ENCODE peak calls at places on chromosomes 16 and 17, in seven cellular contexts. Y is GM12878, A is SK-N-SH, P is HCT116, S is H1, J is K562, E is HepG2. B is an unnamed sample.

GRCh38 chr17:71922439-71922838 is 198.4 kb upstream of the SOX9 start:
- DNase-seq in Y (peak; percentile 20), A (no peak), P (no peak), S (no peak), J (no peak), E (no peak), B (peak; percentile 19)

GRCh38 chr16:72905581-72905980 is 142.3 kb downstream of the ZFHX3 start:
- DNase-seq in Y (no peak), A (no peak), P (no peak), S (no peak), J (no peak), E (no peak), B (no peak)

GRCh38 chr17:17179371-17179827 is 26.7 kb downstream of the PLD6 start:
- DNase-seq in Y (peak; percentile 30), A (no peak), P (no peak), S (no peak), J (no peak), E (no peak), B (no peak)

GRCh38 chr16:89722392-89723278 is 1.3 kb downstream of the ZNF276 start:
- DNase-seq in Y (no peak), A (no peak), P (peak; percentile 56), S (no peak), J (no peak), E (no peak), B (peak; percentile 78)

GRCh38 chr17:37779554-37779953 is 34.7 kb upstream of the HNF1B start:
- DNase-seq in Y (no peak), A (no peak), P (no peak), S (no peak), J (no peak), E (no peak), B (no peak)

GRCh38 chr17:20948984-20949777 is 93.6 kb downstream of the USP22 start:
- DNase-seq in Y (no peak), A (no peak), P (no peak), S (no peak), J (no peak), E (no peak), B (no peak)

GRCh38 chr16:89912143-89912542 is 6.5 kb upstream of the MC1R start:
- DNase-seq in Y (no peak), A (no peak), P (no peak), S (no peak), J (no peak), E (no peak), B (no peak)

GRCh38 chr17:73191443-73192218 is 1.2 kb upstream of the COG1 start:
- DNase-seq in Y (no peak), A (peak; percentile 84), P (peak; percentile 80), S (no peak), J (peak; percentile 61), E (peak; percentile 77), B (peak; percentile 71)

GRCh38 chr16:86090461-86091170 is 191.7 kb downstream of the IRF8 start:
- DNase-seq in Y (no peak), A (no peak), P (no peak), S (no peak), J (no peak), E (no peak), B (no peak)

GRCh38 chr17:38317081-38317480 is 20.1 kb downstream of the MRPL45 start:
- DNase-seq in Y (no peak), A (no peak), P (no peak), S (no peak), J (no peak), E (no peak), B (no peak)

GRCh38 chr17:258045-258734 is 76.7 kb upstream of the DOC2B start:
- DNase-seq in Y (no peak), A (no peak), P (no peak), S (no peak), J (no peak), E (no peak), B (no peak)

GRCh38 chr16:3601614-3602319 is 9.6 kb downstream of the SLX4 start:
- DNase-seq in Y (no peak), A (no peak), P (no peak), S (no peak), J (no peak), E (no peak), B (no peak)

GRCh38 chr17:78343433-78344201 is 16.3 kb downstream of the SOCS3 start:
- DNase-seq in Y (no peak), A (no peak), P (no peak), S (no peak), J (no peak), E (no peak), B (no peak)

GRCh38 chr16:58661199-58661830 is 23.3 kb downstream of the SLC38A7 start:
- DNase-seq in Y (no peak), A (peak; percentile 78), P (peak; percentile 78), S (peak; percentile 19), J (peak; percentile 53), E (peak; percentile 85), B (peak; percentile 85)

GRCh38 chr16:72819345-72819744 is 228.6 kb downstream of the ZFHX3 start:
- DNase-seq in Y (no peak), A (no peak), P (no peak), S (no peak), J (no peak), E (no peak), B (no peak)

GRCh38 chr17:35514561-35514960 is 22.9 kb downstream of the SLFN12L start:
- DNase-seq in Y (no peak), A (no peak), P (no peak), S (no peak), J (no peak), E (no peak), B (no peak)

GRCh38 chr17:74349120-74349519 is 12.5 kb downstream of the BTBD17 start:
- DNase-seq in Y (no peak), A (peak; percentile 37), P (no peak), S (no peak), J (no peak), E (no peak), B (no peak)

GRCh38 chr16:27177031-27177774 is 26.1 kb upstream of the KDM8 start:
- DNase-seq in Y (no peak), A (no peak), P (no peak), S (no peak), J (no peak), E (no peak), B (no peak)

GRCh38 chr17:75753514-75754377 is 11.2 kb downstream of the GALK1 start:
- DNase-seq in Y (no peak), A (peak; percentile 98), P (no peak), S (peak; percentile 43), J (peak; percentile 95), E (peak; percentile 67), B (no peak)

GRCh38 chr17:1920948-1921351 is 91.1 kb downstream of the RPA1 start:
- DNase-seq in Y (no peak), A (no peak), P (no peak), S (no peak), J (no peak), E (no peak), B (no peak)

GRCh38 chr17:42670199-42670924 is 6.4 kb downstream of the PLEKHH3 start:
- DNase-seq in Y (no peak), A (peak; percentile 58), P (no peak), S (no peak), J (peak; percentile 62), E (no peak), B (no peak)
- TF ChIP-seq JUND in Y (no peak), A (no peak), P (no peak), S (no peak), J (no peak), E (no peak), B (no peak)

GRCh38 chr16:57166951-57167350 is 18.9 kb downstream of the PSME3IP1 start:
- DNase-seq in Y (no peak), A (no peak), P (no peak), S (no peak), J (no peak), E (no peak), B (no peak)
- TF ChIP-seq JUND in Y (no peak), A (no peak), P (no peak), S (no peak), J (no peak), E (no peak), B (no peak)

GRCh38 chr17:28910534-28910933 is 7.7 kb upstream of the DHRS13 start:
- DNase-seq in Y (no peak), A (no peak), P (no peak), S (no peak), J (no peak), E (no peak), B (no peak)

GRCh38 chr17:28907052-28907438 is 4.2 kb upstream of the DHRS13 start:
- DNase-seq in Y (no peak), A (no peak), P (no peak), S (no peak), J (peak; percentile 65), E (no peak), B (no peak)

GRCh38 chr17:28908640-28909098 is 5.8 kb upstream of the DHRS13 start:
- DNase-seq in Y (no peak), A (no peak), P (no peak), S (no peak), J (no peak), E (peak; percentile 86), B (no peak)

GRCh38 chr17:28906276-28907051 is 3.6 kb upstream of the DHRS13 start:
- DNase-seq in Y (no peak), A (no peak), P (no peak), S (no peak), J (peak; percentile 26), E (no peak), B (no peak)

GRCh38 chr17:28907709-28908475 is 5.0 kb upstream of the DHRS13 start:
- DNase-seq in Y (no peak), A (no peak), P (no peak), S (no peak), J (peak; percentile 35), E (peak; percentile 43), B (no peak)
- TF ChIP-seq JUND in Y (no peak), A (no peak), P (no peak), S (no peak), J (no peak), E (no peak), B (no peak)

GRCh38 chr17:69447726-69448125 is 33.2 kb downstream of the MAP2K6 start:
- DNase-seq in Y (no peak), A (no peak), P (no peak), S (no peak), J (no peak), E (no peak), B (no peak)
- TF ChIP-seq JUND in Y (no peak), A (no peak), P (no peak), S (no peak), J (no peak), E (no peak), B (no peak)

GRCh38 chr17:57906910-57907309 is 48.3 kb downstream of the CUEDC1 start:
- DNase-seq in Y (no peak), A (no peak), P (no peak), S (no peak), J (no peak), E (peak; percentile 88), B (no peak)
- TF ChIP-seq JUND in Y (no peak), A (no peak), P (no peak), S (no peak), J (no peak), E (no peak), B (no peak)

GRCh38 chr17:44587339-44587738 is 30.1 kb downstream of the FZD2 start:
- DNase-seq in Y (no peak), A (peak; percentile 33), P (peak; percentile 51), S (no peak), J (no peak), E (peak; percentile 43), B (peak; percentile 65)
- TF ChIP-seq JUND in Y (no peak), A (no peak), P (peak; percentile 87), S (peak; percentile 87), J (peak; percentile 90), E (peak; percentile 23), B (peak; percentile 92)